ENCODE peak calls at places on chromosomes 1 and 21, in nine cellular contexts. V, C, T, E, K, A, P, M and L are unnamed samples. For H3K9me3, the result is how much of the 10 kb centered on the place peaks cover.

GRCh38 chr1:89667691-89668090 is 34.8 kb downstream of the LRRC8C start:
- DNase-seq in M (no peak), P (no peak), T (no peak), A (no peak), E (no peak), K (no peak), C (no peak), V (no peak), L (no peak)

GRCh38 chr21:33968998-33969353 is 53.4 kb upstream of the ATP5PO start:
- DNase-seq in M (no peak), K (no peak), C (peak), T (no peak), E (no peak), P (no peak), V (no peak), A (no peak), L (no peak)

GRCh38 chr1:46246548-46247432 is 773 bp upstream of the RAD54L start:
- DNase-seq in T (no peak), E (peak), P (no peak), V (peak), C (peak), K (no peak), A (no peak), M (peak), L (peak)

GRCh38 chr1:200129480-200129879 is 102.0 kb downstream of the NR5A2 start:
- DNase-seq in A (no peak), V (no peak), T (no peak), M (no peak), E (no peak), C (no peak), P (no peak), K (no peak), L (no peak)

GRCh38 chr21:25370311-25370744 is 237.0 kb downstream of the MRPL39 start:
- DNase-seq in K (no peak), M (no peak), E (no peak), V (no peak), A (peak), P (no peak), C (peak), T (no peak), L (peak)

GRCh38 chr1:75135829-75136142 is 1.6 kb downstream of the LHX8 start:
- DNase-seq in V (no peak), K (no peak), C (no peak), A (no peak), M (no peak), T (no peak), E (no peak), P (no peak), L (no peak)

GRCh38 chr1:206802401-206802800 is 30.1 kb upstream of the IL10 start:
- DNase-seq in A (no peak), E (no peak), M (no peak), P (no peak), T (no peak), C (no peak), K (no peak), V (no peak), L (no peak)

GRCh38 chr1:53918343-53918742 is 24.4 kb downstream of the DIO1 start:
- DNase-seq in E (no peak), A (no peak), P (no peak), K (no peak), T (no peak), C (no peak), V (no peak), M (no peak), L (no peak)

GRCh38 chr1:209364716-209365115 is 218.8 kb upstream of the CAMK1G start:
- DNase-seq in P (no peak), V (no peak), T (no peak), C (no peak), K (no peak), A (no peak), M (no peak), E (no peak), L (no peak)

GRCh38 chr1:83418558-83418957 is 580.4 kb downstream of the TTLL7 start:
- DNase-seq in V (no peak), P (no peak), K (no peak), C (no peak), T (no peak), E (no peak), A (no peak), M (no peak), L (no peak)

DNA sequence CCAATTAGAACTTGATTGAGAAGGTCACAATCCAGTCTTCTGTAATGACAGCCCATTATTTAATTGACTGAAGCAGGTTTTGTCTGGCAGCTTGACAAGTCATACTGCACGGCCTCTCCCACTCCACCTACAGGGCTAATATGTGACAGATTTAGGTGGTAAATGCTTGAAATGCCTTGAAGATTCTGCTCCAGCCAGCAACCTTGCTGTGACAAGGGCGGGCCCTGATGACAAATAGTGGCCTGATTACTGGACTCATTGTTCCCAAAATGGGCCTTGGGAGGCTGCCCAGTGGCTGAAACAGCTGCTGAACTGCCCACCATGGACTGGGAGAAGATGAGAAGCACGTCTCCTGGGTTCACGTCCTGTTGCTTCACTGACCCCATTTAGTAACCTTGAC is 30.0 kb upstream of the CRNN start:
- DNase-seq in C (no peak), A (no peak), K (no peak), E (peak), P (no peak), M (no peak), T (no peak), V (no peak), L (no peak)
- H3K9me3 ChIP-seq in C (under half), A (under half), K (under half), E (under half), P (under half), M (under half), T (under half), V (under half), L (under half)

GRCh38 chr1:67684526-67685066 is 405 bp upstream of the GADD45A start:
- DNase-seq in C (no peak), K (no peak), V (no peak), T (no peak), E (no peak), P (no peak), A (no peak), M (no peak), L (no peak)

GRCh38 chr1:67685067-67685557 is at the start of gene GADD45A:
- DNase-seq in K (peak), M (peak), P (peak), E (peak), V (peak), C (peak), A (peak), T (peak), L (peak)

GRCh38 chr1:67682659-67683197 is 2.3 kb upstream of the GADD45A start:
- DNase-seq in E (no peak), M (no peak), A (no peak), V (no peak), P (no peak), C (peak), T (no peak), K (no peak), L (no peak)

GRCh38 chr1:67683306-67683705 is 1.7 kb upstream of the GADD45A start:
- DNase-seq in T (no peak), C (peak), A (no peak), P (no peak), V (no peak), M (no peak), E (no peak), K (no peak), L (no peak)

GRCh38 chr1:67683736-67684525 is 1.1 kb upstream of the GADD45A start:
- DNase-seq in V (no peak), K (no peak), P (peak), A (no peak), E (no peak), T (peak), M (no peak), C (peak), L (no peak)
- TF ChIP-seq POLR2A in V (no peak), K (no peak), P (no peak), A (no peak), E (no peak), T (no peak), M (no peak), C (no peak), L (no peak)

GRCh38 chr21:9755611-9756010 is 765.8 kb upstream of the TPTE start:
- DNase-seq in E (no peak), T (no peak), K (no peak), V (no peak), P (no peak), M (no peak), A (no peak), C (no peak), L (no peak)
- H3K9me3 ChIP-seq in E (under half), T (under half), K (under half), V (under half), P (under half), M (under half), A (under half), C (under half), L (under half)

GRCh38 chr1:84506002-84506728 is at the start of the genes GNG5 and SPATA1:
- DNase-seq in T (peak), V (peak), M (peak), E (peak), A (peak), P (peak), K (peak), C (peak), L (peak)
- TF ChIP-seq POLR2A in T (peak), V (no peak), M (peak), E (peak), A (peak), P (peak), K (peak), C (peak), L (peak)

GRCh38 chr1:247145279-247145678 is 26.5 kb downstream of the ZNF124 start:
- DNase-seq in E (no peak), P (no peak), T (no peak), M (no peak), A (no peak), V (no peak), K (no peak), C (no peak), L (no peak)

GRCh38 chr1:247146671-247147070 is 25.1 kb downstream of the ZNF124 start:
- DNase-seq in A (no peak), M (no peak), T (no peak), E (no peak), C (no peak), P (no peak), V (no peak), K (no peak), L (no peak)

GRCh38 chr1:247147781-247148180 is 24.0 kb downstream of the ZNF124 start:
- DNase-seq in K (no peak), M (no peak), C (no peak), E (no peak), P (no peak), T (no peak), V (no peak), A (no peak), L (no peak)
- H3K9me3 ChIP-seq in K (under half), M (under half), C (under half), E (under half), P (under half), T (half or more), V (half or more), A (under half), L (under half)

DNA sequence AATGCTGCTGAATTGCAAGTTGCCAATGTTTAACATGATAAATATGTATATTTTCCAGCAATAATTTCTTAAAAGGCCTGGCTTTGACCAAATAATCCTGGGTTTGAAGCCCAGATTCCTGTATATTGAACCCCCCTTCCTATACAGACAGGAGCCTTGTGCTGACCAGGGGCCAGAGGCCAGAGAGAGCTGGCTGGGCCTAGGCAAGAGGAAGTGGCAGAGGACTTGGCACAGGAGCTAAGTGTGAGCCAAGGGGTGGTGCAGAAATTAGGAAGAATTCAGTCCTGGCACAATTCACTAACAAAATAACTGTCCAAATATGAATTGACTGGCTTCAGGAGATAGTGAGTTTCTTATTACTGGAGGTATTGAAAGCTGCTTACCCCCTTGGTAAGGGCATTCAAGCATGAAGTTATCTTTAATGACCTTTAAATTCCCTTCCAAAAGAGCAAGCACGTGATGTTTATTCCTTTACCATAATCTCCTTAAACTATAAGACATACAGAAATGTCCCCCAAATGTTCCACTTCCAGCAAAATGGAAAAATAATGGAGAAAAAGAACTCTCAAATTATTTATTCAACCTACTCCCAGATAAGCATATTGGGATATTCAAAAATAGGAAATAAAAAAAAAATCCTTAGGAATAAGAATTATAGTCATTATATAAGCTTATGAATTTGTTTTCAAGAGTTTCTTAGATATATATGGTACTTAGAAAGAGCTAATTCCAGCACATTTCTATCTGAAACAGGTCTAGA is 26.6 kb downstream of the NIBAN1 start:
- DNase-seq in A (no peak), T (no peak), V (no peak), M (no peak), E (no peak), C (no peak), P (no peak), K (no peak), L (no peak)
- TF ChIP-seq POLR2A in A (no peak), T (no peak), V (no peak), M (no peak), E (no peak), C (no peak), P (no peak), K (no peak), L (no peak)

DNA sequence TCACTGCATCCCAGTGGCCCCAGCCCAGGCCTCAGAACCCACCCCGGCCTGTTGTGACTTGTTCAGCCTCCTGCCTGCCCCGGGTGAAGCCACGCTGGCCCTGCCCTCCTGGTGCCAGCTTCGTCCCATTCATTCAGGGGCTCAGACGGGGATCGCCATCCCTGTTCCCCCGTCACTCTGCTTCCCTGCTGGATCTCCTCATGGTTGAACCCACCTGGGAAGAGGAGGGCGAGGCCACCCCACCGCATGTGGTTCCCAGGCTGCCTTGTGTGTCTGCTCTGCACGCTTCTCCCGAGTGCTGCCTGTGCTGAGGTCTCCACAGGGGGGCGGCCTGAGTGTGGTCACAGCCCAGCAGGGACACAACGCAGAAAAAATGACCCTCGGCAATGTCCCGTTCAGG is 108.2 kb upstream of the ACTRT2 start:
- DNase-seq in K (no peak), P (no peak), A (no peak), C (no peak), E (no peak), M (no peak), T (no peak), V (no peak), L (no peak)
- H3K9me3 ChIP-seq in K (under half), P (under half), A (under half), C (half or more), E (under half), M (under half), T (under half), V (under half), L (under half)

GRCh38 chr1:154384650-154385557 is 20.2 kb upstream of the IL6R start:
- DNase-seq in T (no peak), V (no peak), K (no peak), E (no peak), P (no peak), A (no peak), C (no peak), M (no peak), L (no peak)

GRCh38 chr1:154391086-154391770 is 13.9 kb upstream of the IL6R start:
- DNase-seq in P (no peak), T (no peak), K (no peak), M (no peak), C (no peak), A (no peak), E (no peak), V (no peak), L (no peak)

GRCh38 chr1:154386643-154387352 is 18.3 kb upstream of the IL6R start:
- DNase-seq in E (no peak), P (no peak), C (no peak), M (no peak), A (no peak), K (no peak), T (no peak), V (no peak), L (no peak)
- TF ChIP-seq POLR2A in E (no peak), P (no peak), C (no peak), M (no peak), A (no peak), K (no peak), T (no peak), V (no peak), L (no peak)

GRCh38 chr1:228243093-228243492 is 35.2 kb downstream of the OBSCN start:
- DNase-seq in A (no peak), K (no peak), E (no peak), V (no peak), T (no peak), M (no peak), C (no peak), P (no peak), L (no peak)

GRCh38 chr1:228240411-228241240 is 32.8 kb downstream of the OBSCN start:
- DNase-seq in M (no peak), K (no peak), A (no peak), P (no peak), T (no peak), C (no peak), V (no peak), E (no peak), L (peak)

GRCh38 chr1:228242313-228242864 is 34.5 kb downstream of the OBSCN start:
- DNase-seq in M (no peak), V (no peak), T (no peak), A (no peak), C (no peak), P (no peak), E (no peak), K (no peak), L (no peak)

GRCh38 chr1:228238461-228238860 is 30.6 kb downstream of the OBSCN start:
- DNase-seq in K (no peak), V (no peak), A (no peak), T (no peak), M (no peak), E (no peak), P (no peak), C (no peak), L (no peak)

GRCh38 chr1:228241259-228241658 is 33.4 kb downstream of the OBSCN start:
- DNase-seq in V (no peak), T (no peak), K (no peak), C (no peak), M (no peak), A (no peak), P (peak), E (no peak), L (no peak)
- H3K9me3 ChIP-seq in V (under half), T (under half), K (under half), C (under half), M (under half), A (under half), P (under half), E (under half), L (under half)